ENCODE peak calls at places on chromosomes 7 and 10, in four cellular contexts. One of them, this sample, is unnamed.

GRCh38 chr10:49761789-49762565 is at the start of gene OGDHL:
- DNase-seq in 8988T: no peak
- DNase-seq in M059J: peak
- DNase-seq in heart left ventricle: peak
- DNase-seq in this sample: peak

GRCh38 chr7:133081605-133082389 is at the start of gene CHCHD3:
- DNase-seq in 8988T: peak
- DNase-seq in M059J: peak
- DNase-seq in heart left ventricle: peak
- DNase-seq in this sample: peak

GRCh38 chr7:90345548-90346319 is 782 bp upstream of the GTPBP10 start:
- DNase-seq in 8988T: no peak
- DNase-seq in M059J: peak
- DNase-seq in heart left ventricle: no peak
- DNase-seq in this sample: no peak

GRCh38 chr7:1668486-1668931 is 1.6 kb upstream of the ELFN1 start:
- DNase-seq in 8988T: peak
- DNase-seq in M059J: peak
- DNase-seq in heart left ventricle: peak
- DNase-seq in this sample: no peak

GRCh38 chr7:144127714-144128334 is 4.8 kb downstream of the OR2A14 start:
- DNase-seq in 8988T: peak
- DNase-seq in M059J: peak
- DNase-seq in heart left ventricle: peak
- DNase-seq in this sample: peak

GRCh38 chr10:120552262-120552661 is 95.2 kb downstream of the PLPP4 start:
- DNase-seq in 8988T: no peak
- DNase-seq in M059J: no peak
- DNase-seq in heart left ventricle: no peak
- DNase-seq in this sample: no peak

GRCh38 chr10:133117688-133118071 is 30.0 kb downstream of the ADGRA1 start:
- DNase-seq in 8988T: no peak
- DNase-seq in M059J: no peak
- DNase-seq in heart left ventricle: peak
- DNase-seq in this sample: no peak

GRCh38 chr10:12243860-12244620 is 48.1 kb downstream of the CDC123 start:
- DNase-seq in 8988T: no peak
- DNase-seq in M059J: no peak
- DNase-seq in heart left ventricle: no peak
- DNase-seq in this sample: no peak

GRCh38 chr10:71270301-71270777 is 48.7 kb upstream of the SLC29A3 start:
- DNase-seq in 8988T: peak
- DNase-seq in M059J: peak
- DNase-seq in heart left ventricle: no peak
- DNase-seq in this sample: peak

GRCh38 chr10:103812431-103812830 is 42.9 kb downstream of the SH3PXD2A start:
- DNase-seq in 8988T: no peak
- DNase-seq in M059J: no peak
- DNase-seq in heart left ventricle: no peak
- DNase-seq in this sample: no peak

GRCh38 chr10:18437486-18437885 is 213.9 kb downstream of the NSUN6 start:
- DNase-seq in 8988T: no peak
- DNase-seq in M059J: peak
- DNase-seq in heart left ventricle: no peak
- DNase-seq in this sample: no peak

GRCh38 chr10:94315975-94316464 is 46.7 kb downstream of the NOC3L start:
- DNase-seq in 8988T: no peak
- DNase-seq in M059J: no peak
- DNase-seq in heart left ventricle: no peak
- DNase-seq in this sample: no peak

GRCh38 chr7:82122290-82122689 is 321.3 kb downstream of the CACNA2D1 start:
- DNase-seq in 8988T: no peak
- DNase-seq in M059J: no peak
- DNase-seq in heart left ventricle: no peak
- DNase-seq in this sample: no peak

GRCh38 chr7:108407674-108408073 is 48.6 kb downstream of the NRCAM start:
- DNase-seq in 8988T: no peak
- DNase-seq in M059J: no peak
- DNase-seq in heart left ventricle: no peak
- DNase-seq in this sample: no peak

GRCh38 chr10:102115775-102116174 is 4.4 kb downstream of the LDB1 start:
- DNase-seq in 8988T: no peak
- DNase-seq in M059J: no peak
- DNase-seq in heart left ventricle: no peak
- DNase-seq in this sample: no peak

GRCh38 chr7:38716397-38716796 is 85.2 kb upstream of the AMPH start:
- DNase-seq in 8988T: no peak
- DNase-seq in M059J: no peak
- DNase-seq in heart left ventricle: no peak
- DNase-seq in this sample: no peak

GRCh38 chr10:112689327-112689726 is 242.3 kb downstream of the VTI1A start:
- DNase-seq in 8988T: peak
- DNase-seq in M059J: peak
- DNase-seq in heart left ventricle: peak
- DNase-seq in this sample: peak

GRCh38 chr10:80165173-80165572 is 32.6 kb downstream of the PLAC9 start:
- DNase-seq in 8988T: peak
- DNase-seq in M059J: peak
- DNase-seq in heart left ventricle: no peak
- DNase-seq in this sample: no peak

GRCh38 chr7:105896407-105896842 is 20.0 kb upstream of the ATXN7L1 start:
- DNase-seq in 8988T: no peak
- DNase-seq in M059J: peak
- DNase-seq in heart left ventricle: no peak
- DNase-seq in this sample: no peak

GRCh38 chr7:145511014-145511413 is 605.6 kb upstream of the CNTNAP2 start:
- DNase-seq in 8988T: no peak
- DNase-seq in M059J: no peak
- DNase-seq in heart left ventricle: no peak
- DNase-seq in this sample: no peak

GRCh38 chr7:4472739-4473138 is 209.4 kb upstream of the FOXK1 start:
- DNase-seq in 8988T: no peak
- DNase-seq in M059J: no peak
- DNase-seq in heart left ventricle: no peak
- DNase-seq in this sample: no peak

GRCh38 chr7:116483271-116483942 is 16.1 kb upstream of the CAV2 start:
- DNase-seq in 8988T: no peak
- DNase-seq in M059J: no peak
- DNase-seq in heart left ventricle: no peak
- DNase-seq in this sample: no peak

GRCh38 chr10:45319702-45320101 is 4.3 kb upstream of the OR13A1 start:
- DNase-seq in 8988T: no peak
- DNase-seq in M059J: no peak
- DNase-seq in heart left ventricle: no peak
- DNase-seq in this sample: no peak

GRCh38 chr7:101120315-101120714 is 6.6 kb upstream of the SERPINE1 start:
- DNase-seq in 8988T: no peak
- DNase-seq in M059J: peak
- DNase-seq in heart left ventricle: no peak
- DNase-seq in this sample: no peak

GRCh38 chr7:877312-878232 is 1.2 kb downstream of the GET4 start:
- DNase-seq in 8988T: no peak
- DNase-seq in M059J: no peak
- DNase-seq in heart left ventricle: no peak
- DNase-seq in this sample: peak

GRCh38 chr10:73874267-73875138 is at the start of gene CAMK2G:
- DNase-seq in 8988T: peak
- DNase-seq in M059J: peak
- DNase-seq in heart left ventricle: peak
- DNase-seq in this sample: peak

GRCh38 chr10:70772627-70773026 is 12.6 kb downstream of the TBATA start:
- DNase-seq in 8988T: no peak
- DNase-seq in M059J: no peak
- DNase-seq in heart left ventricle: no peak
- DNase-seq in this sample: no peak

GRCh38 chr7:35519971-35520809 is 174.7 kb downstream of the HERPUD2 start:
- DNase-seq in 8988T: peak
- DNase-seq in M059J: peak
- DNase-seq in heart left ventricle: peak
- DNase-seq in this sample: peak

GRCh38 chr10:88624840-88625239 is 38.3 kb downstream of the LIPJ start:
- DNase-seq in 8988T: no peak
- DNase-seq in M059J: no peak
- DNase-seq in heart left ventricle: no peak
- DNase-seq in this sample: no peak

GRCh38 chr10:28631896-28632596 is 45.3 kb upstream of the BAMBI start:
- DNase-seq in 8988T: no peak
- DNase-seq in M059J: peak
- DNase-seq in heart left ventricle: no peak
- DNase-seq in this sample: no peak

This sample was measured in erythroblast.